ENCODE peak calls at places on chromosomes 4 and X, in four cellular contexts. X, Q, R and F are unnamed samples.
A peak's percentile ranks its signal among the peaks of the same experiment; 100 is the strongest.

GRCh38 chr4:168683595-168683994 is 186.7 kb downstream of the PALLD start:
- DNase-seq in R (no peak), Q (no peak), X (no peak), F (no peak)

GRCh38 chr4:5747746-5748365 is 36.9 kb downstream of the EVC start:
- DNase-seq in X (no peak), R (peak; percentile 56), Q (no peak), F (no peak)

GRCh38 chrX:129600981-129601424 is 53.8 kb downstream of the APLN start:
- DNase-seq in Q (no peak), X (no peak), R (no peak), F (no peak)

GRCh38 chrX:133056341-133056740 is 40.6 kb downstream of the USP26 start:
- DNase-seq in R (no peak), Q (no peak), X (no peak), F (no peak)

GRCh38 chr4:41024556-41025491 is 189.5 kb downstream of the APBB2 start:
- DNase-seq in R (no peak), Q (no peak), X (no peak), F (peak; percentile 8)

GRCh38 chrX:151505796-151506195 is 57.7 kb upstream of the PASD1 start:
- DNase-seq in X (no peak), Q (no peak), R (no peak), F (no peak)

GRCh38 chrX:22748093-22748999 is 251.4 kb upstream of the DDX53 start:
- DNase-seq in Q (no peak), R (no peak), X (peak; percentile 36), F (peak; percentile 50)

GRCh38 chr4:185219551-185220344 is 10.3 kb downstream of the SNX25 start:
- DNase-seq in Q (no peak), R (no peak), X (no peak), F (no peak)

GRCh38 chrX:41014776-41015175 is 70.5 kb upstream of the USP9X start:
- DNase-seq in R (no peak), Q (no peak), X (no peak), F (no peak)

GRCh38 chr4:134539729-134540231 is 338.2 kb upstream of the PABPC4L start:
- DNase-seq in Q (no peak), R (no peak), X (no peak), F (no peak)

GRCh38 chrX:49202022-49202421 is 2.0 kb upstream of the SYP start:
- DNase-seq in X (no peak), R (no peak), Q (no peak), F (no peak)

GRCh38 chr4:38310446-38311043 is 350.3 kb downstream of the PTTG2 start:
- DNase-seq in R (no peak), X (no peak), Q (no peak), F (no peak)

GRCh38 chr4:101790521-101791188 is at the start of gene BANK1:
- DNase-seq in X (peak; percentile 35), Q (peak; percentile 76), R (no peak), F (peak; percentile 5)

GRCh38 chr4:6342530-6343293 is 73.1 kb downstream of the WFS1 start:
- DNase-seq in R (no peak), Q (peak; percentile 2), X (peak; percentile 60), F (peak; percentile 59)